ENCODE peak calls at places on chromosomes 1 and 21, in eight cellular contexts. J is right cardiac atrium, I is GM23338, M is dorsolateral prefrontal cortex, K is adipocyte, V is SK-N-SH, R is fibroblast of pulmonary artery, W is GM06990. C is an unnamed sample.

GRCh38 chr1:29256979-29257804 is 20.9 kb downstream of the PTPRU start:
- DNase-seq in J (peak; percentile 63), I (peak; percentile 56), M (no peak), K (peak; percentile 72), V (peak; percentile 63), R (peak; percentile 53), W (no peak), C (no peak)

GRCh38 chr1:27686223-27686990 is 14.4 kb upstream of the IFI6 start:
- DNase-seq in J (no peak), I (peak; percentile 33), M (no peak), K (no peak), V (no peak), R (no peak), W (no peak), C (no peak)

GRCh38 chr1:56098956-56099355 is 480.4 kb downstream of the PLPP3 start:
- DNase-seq in J (no peak), I (no peak), M (no peak), K (peak; percentile 21), V (no peak), R (peak; percentile 51), W (no peak), C (no peak)

GRCh38 chr1:207389728-207390464 is 64.2 kb upstream of the CR2 start:
- DNase-seq in J (no peak), I (no peak), M (no peak), K (no peak), V (no peak), R (peak; percentile 6), W (no peak), C (no peak)

GRCh38 chr1:103106426-103107321 is 1.6 kb downstream of the COL11A1 start:
- DNase-seq in J (peak; percentile 17), I (peak; percentile 72), M (no peak), K (peak; percentile 86), V (peak; percentile 62), R (peak; percentile 63), W (no peak), C (peak; percentile 2)

GRCh38 chr1:9670085-9670484 is 18.6 kb downstream of the PIK3CD start:
- DNase-seq in J (no peak), I (no peak), M (no peak), K (no peak), V (no peak), R (no peak), W (no peak), C (no peak)

GRCh38 chr1:197027359-197027758 is 39.7 kb downstream of the F13B start:
- DNase-seq in J (no peak), I (no peak), M (no peak), K (no peak), V (no peak), R (no peak), W (no peak), C (no peak)

GRCh38 chr1:84892657-84893618 is at the start of gene LPAR3:
- DNase-seq in J (peak; percentile 82), I (peak; percentile 91), M (no peak), K (peak; percentile 44), V (peak; percentile 88), R (peak; percentile 25), W (no peak), C (no peak)

GRCh38 chr1:215111916-215112315 is 29.4 kb downstream of the KCNK2 start:
- DNase-seq in J (no peak), I (no peak), M (no peak), K (no peak), V (no peak), R (no peak), W (no peak), C (no peak)

GRCh38 chr21:45343891-45344290 is 56.2 kb upstream of the POFUT2 start:
- DNase-seq in J (peak; percentile 36), I (no peak), M (no peak), K (no peak), V (no peak), R (no peak), W (no peak), C (no peak)

GRCh38 chr1:157105988-157106812 is 6.6 kb upstream of the ETV3L start:
- DNase-seq in J (peak; percentile 64), I (no peak), M (no peak), K (peak; percentile 64), V (no peak), R (peak; percentile 68), W (peak; percentile 60), C (peak; percentile 18)

GRCh38 chr1:151399890-151400235 is 490 bp downstream of the PSMB4 start:
- DNase-seq in J (no peak), I (peak; percentile 65), M (no peak), K (peak; percentile 56), V (no peak), R (peak; percentile 16), W (no peak), C (no peak)

GRCh38 chr1:195637474-195637873 is 970.8 kb downstream of the KCNT2 start:
- DNase-seq in J (no peak), I (no peak), M (no peak), K (peak; percentile 59), V (peak; percentile 10), R (no peak), W (no peak), C (no peak)

GRCh38 chr1:231611851-231612250 is 14.7 kb upstream of the DISC1 start:
- DNase-seq in J (no peak), I (no peak), M (no peak), K (no peak), V (no peak), R (no peak), W (no peak), C (no peak)

GRCh38 chr1:243924188-243924587 is 74.1 kb upstream of the AKT3 start:
- DNase-seq in J (no peak), I (no peak), M (no peak), K (peak; percentile 77), V (no peak), R (peak; percentile 64), W (no peak), C (no peak)

GRCh38 chr1:88998716-88999115 is 6.3 kb upstream of the KYAT3 start:
- DNase-seq in J (no peak), I (peak; percentile 85), M (no peak), K (peak; percentile 89), V (peak; percentile 53), R (peak; percentile 83), W (peak; percentile 41), C (peak; percentile 34)

GRCh38 chr21:45236481-45236880 is 51.2 kb downstream of the POFUT2 start:
- DNase-seq in J (no peak), I (no peak), M (no peak), K (no peak), V (no peak), R (no peak), W (no peak), C (no peak)

GRCh38 chr1:197732187-197732586 is 43.1 kb downstream of the DENND1B start:
- DNase-seq in J (no peak), I (no peak), M (no peak), K (no peak), V (no peak), R (no peak), W (no peak), C (no peak)

GRCh38 chr1:246583448-246584185 is 17.4 kb downstream of the CNST start:
- DNase-seq in J (no peak), I (no peak), M (no peak), K (peak; percentile 46), V (no peak), R (peak; percentile 79), W (no peak), C (no peak)

GRCh38 chr1:79716481-79716880 is 710.0 kb upstream of the ADGRL4 start:
- DNase-seq in J (no peak), I (peak; percentile 53), M (no peak), K (peak; percentile 67), V (no peak), R (peak; percentile 94), W (no peak), C (no peak)

GRCh38 chr1:145956361-145956760 is 1.5 kb downstream of the LIX1L start:
- DNase-seq in J (no peak), I (no peak), M (no peak), K (no peak), V (no peak), R (no peak), W (no peak), C (no peak)
- H3K4me3 ChIP-seq in J (peak overlapping the region; percentile 86), I (no peak overlapping the region), M (peak overlapping the region; percentile 95), K (peak overlapping the region; percentile 91), V (peak overlapping the region; percentile 62), R (peak overlapping the region; percentile 70), W (peak overlapping the region; percentile 74), C (peak overlapping the region; percentile 94)

GRCh38 chr1:3078421-3078820 is 9.4 kb downstream of the PRDM16 start:
- DNase-seq in J (peak; percentile 3), I (no peak), M (no peak), K (no peak), V (no peak), R (no peak), W (no peak), C (no peak)
- H3K4me3 ChIP-seq in J (no peak overlapping the region), I (no peak overlapping the region), M (no peak overlapping the region), K (no peak overlapping the region), V (no peak overlapping the region), R (no peak overlapping the region), W (no peak overlapping the region), C (no peak overlapping the region)

GRCh38 chr1:83559090-83559489 is 439.8 kb downstream of the TTLL7 start:
- DNase-seq in J (no peak), I (no peak), M (no peak), K (no peak), V (no peak), R (no peak), W (no peak), C (no peak)

GRCh38 chr1:83559531-83559930 is 439.4 kb downstream of the TTLL7 start:
- DNase-seq in J (no peak), I (no peak), M (no peak), K (peak; percentile 17), V (no peak), R (no peak), W (no peak), C (no peak)

GRCh38 chr1:83554174-83554573 is 444.8 kb downstream of the TTLL7 start:
- DNase-seq in J (no peak), I (peak; percentile 54), M (no peak), K (peak; percentile 43), V (peak; percentile 14), R (no peak), W (no peak), C (no peak)

GRCh38 chr1:83552820-83553219 is 446.1 kb downstream of the TTLL7 start:
- DNase-seq in J (no peak), I (no peak), M (no peak), K (no peak), V (no peak), R (no peak), W (no peak), C (no peak)

GRCh38 chr1:83555871-83556270 is 443.1 kb downstream of the TTLL7 start:
- DNase-seq in J (no peak), I (peak; percentile 6), M (no peak), K (peak; percentile 51), V (no peak), R (no peak), W (no peak), C (no peak)
- H3K4me3 ChIP-seq in J (no peak overlapping the region), I (no peak overlapping the region), M (no peak overlapping the region), K (no peak overlapping the region), V (no peak overlapping the region), R (no peak overlapping the region), W (no peak overlapping the region), C (no peak overlapping the region)

DNA sequence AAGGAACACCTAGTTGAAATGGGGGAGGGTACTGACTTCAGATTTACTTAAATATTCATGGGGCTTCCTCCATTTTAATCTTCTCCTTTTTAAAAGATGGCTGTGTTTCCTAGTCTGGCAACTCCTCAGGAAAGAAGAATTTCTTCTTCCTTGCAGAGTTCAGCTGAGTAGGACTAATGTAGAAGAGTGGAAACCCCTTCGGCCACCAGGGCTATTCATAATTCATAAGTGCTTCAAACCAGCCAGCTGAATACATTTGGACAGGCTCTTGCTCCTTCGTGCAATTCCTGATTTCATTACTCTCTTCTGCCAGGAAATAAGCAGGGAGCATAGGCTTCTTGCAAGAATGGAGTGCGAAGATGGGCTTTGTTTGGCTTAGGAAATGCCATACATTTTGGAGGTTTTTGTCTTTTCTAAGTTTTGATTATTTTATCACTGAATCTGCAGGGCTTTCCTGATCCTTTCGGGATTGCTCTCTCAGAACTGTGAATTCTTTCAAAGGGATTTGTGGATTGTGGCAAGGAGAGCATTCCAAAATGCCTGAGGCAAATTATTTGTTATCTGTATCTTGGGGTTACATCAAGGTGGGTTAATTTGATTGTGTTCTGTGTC is 179.5 kb upstream of the SGIP1 start:
- DNase-seq in J (no peak), I (peak; percentile 66), M (no peak), K (peak; percentile 79), V (no peak), R (peak; percentile 75), W (no peak), C (no peak)
- H3K4me3 ChIP-seq in J (no peak overlapping the region), I (peak overlapping the region; percentile 46), M (peak overlapping the region; percentile 19), K (peak overlapping the region; percentile 49), V (peak overlapping the region; percentile 34), R (peak overlapping the region; percentile 18), W (no peak overlapping the region), C (no peak overlapping the region)